ENCODE peak calls at places on chromosome 13, in five cellular contexts. W is AG10803; T is ovary; M is BE2C; G is CD4-positive, alpha-beta T cell. C is an unnamed sample.

GRCh38 chr13:111114362-111115050 is 604 bp upstream of the ARHGEF7 start:
- DNase-seq in W (peak), T (peak), M (no peak), G (no peak), C (peak)

GRCh38 chr13:45847554-45848224 is 3.9 kb downstream of the SIAH3 start:
- DNase-seq in W (no peak), T (no peak), M (no peak), G (peak), C (no peak)

GRCh38 chr13:110716235-110716505 is 2.7 kb downstream of the ING1 start:
- DNase-seq in W (no peak), T (no peak), M (no peak), G (no peak), C (peak)

GRCh38 chr13:82963466-82963865 is 918.8 kb downstream of the SLITRK1 start:
- DNase-seq in W (no peak), T (no peak), M (no peak), G (no peak), C (peak)

GRCh38 chr13:39522329-39522728 is 80.7 kb downstream of the LHFPL6 start:
- DNase-seq in W (no peak), T (no peak), M (no peak), G (no peak), C (no peak)

GRCh38 chr13:33204130-33204927 is 81.2 kb downstream of the STARD13 start:
- DNase-seq in W (peak), T (peak), M (peak), G (no peak), C (peak)

GRCh38 chr13:98592353-98592740 is 15.4 kb upstream of the STK24 start:
- DNase-seq in W (no peak), T (no peak), M (no peak), G (no peak), C (no peak)

GRCh38 chr13:37369618-37370017 is 228.9 kb downstream of the POSTN start:
- DNase-seq in W (no peak), T (no peak), M (no peak), G (no peak), C (peak)

GRCh38 chr13:29472317-29472961 is 123.0 kb downstream of the SLC7A1 start:
- DNase-seq in W (peak), T (no peak), M (peak), G (peak), C (peak)

GRCh38 chr13:86760620-86761019 is 910.6 kb upstream of the SLITRK5 start:
- DNase-seq in W (no peak), T (no peak), M (no peak), G (no peak), C (no peak)

GRCh38 chr13:87123987-87124784 is 547.0 kb upstream of the SLITRK5 start:
- DNase-seq in W (peak), T (no peak), M (no peak), G (no peak), C (peak)

GRCh38 chr13:48155850-48156249 is 60.9 kb upstream of the MED4 start:
- DNase-seq in W (peak), T (no peak), M (no peak), G (no peak), C (peak)

GRCh38 chr13:110546389-110546788 is 15.1 kb downstream of the RAB20 start:
- DNase-seq in W (no peak), T (no peak), M (no peak), G (no peak), C (no peak)

GRCh38 chr13:33260168-33261098 is 25.1 kb downstream of the STARD13 start:
- DNase-seq in W (no peak), T (no peak), M (no peak), G (no peak), C (peak)

GRCh38 chr13:61880576-61881283 is 465.1 kb upstream of the PCDH20 start:
- DNase-seq in W (no peak), T (no peak), M (peak), G (no peak), C (peak)

GRCh38 chr13:72208112-72208645 is 341.2 kb upstream of the DACH1 start:
- DNase-seq in W (no peak), T (no peak), M (peak), G (no peak), C (no peak)

GRCh38 chr13:38582133-38582532 is 104.7 kb upstream of the FREM2 start:
- DNase-seq in W (peak), T (no peak), M (peak), G (no peak), C (peak)

GRCh38 chr13:114130131-114130707 is 2.2 kb downstream of the RASA3 start:
- DNase-seq in W (no peak), T (no peak), M (no peak), G (no peak), C (no peak)

GRCh38 chr13:72960541-72960940 is 98.3 kb upstream of the KLF5 start:
- DNase-seq in W (no peak), T (no peak), M (no peak), G (no peak), C (no peak)

GRCh38 chr13:76641056-76641455 is 245.1 kb downstream of the KCTD12 start:
- DNase-seq in W (peak), T (no peak), M (no peak), G (no peak), C (peak)

GRCh38 chr13:83452292-83452950 is 429.9 kb downstream of the SLITRK1 start:
- DNase-seq in W (no peak), T (no peak), M (peak), G (no peak), C (no peak)

GRCh38 chr13:51971520-51972426 is 39.5 kb downstream of the ATP7B start:
- DNase-seq in W (no peak), T (no peak), M (no peak), G (no peak), C (no peak)

GRCh38 chr13:96991072-96991471 is 3.2 kb downstream of the OXGR1 start:
- DNase-seq in W (no peak), T (no peak), M (no peak), G (no peak), C (no peak)

GRCh38 chr13:99053636-99054233 is 75.9 kb upstream of the DOCK9 start:
- DNase-seq in W (no peak), T (no peak), M (no peak), G (no peak), C (no peak)

GRCh38 chr13:41137951-41138350 is 5.3 kb upstream of the KBTBD6 start:
- DNase-seq in W (peak), T (no peak), M (no peak), G (no peak), C (peak)

GRCh38 chr13:44230071-44230470 is 143.6 kb upstream of the SERP2 start:
- DNase-seq in W (no peak), T (no peak), M (no peak), G (no peak), C (no peak)

GRCh38 chr13:112144616-112145220 is 77.8 kb downstream of the SOX1 start:
- DNase-seq in W (no peak), T (no peak), M (no peak), G (no peak), C (no peak)

GRCh38 chr13:97364827-97365226 is 69.1 kb upstream of the RAP2A start:
- DNase-seq in W (no peak), T (no peak), M (no peak), G (no peak), C (no peak)

GRCh38 chr13:100423375-100423774 is 165.2 kb downstream of the GGACT start:
- DNase-seq in W (peak), T (no peak), M (no peak), G (no peak), C (peak)

GRCh38 chr13:59461411-59461810 is 702.3 kb downstream of the DIAPH3 start:
- DNase-seq in W (no peak), T (no peak), M (no peak), G (no peak), C (no peak)

GRCh38 chr13:87893982-87894527 is 222.9 kb downstream of the SLITRK5 start:
- DNase-seq in W (no peak), T (no peak), M (no peak), G (no peak), C (no peak)

GRCh38 chr13:65855276-65855675 is 1374.9 kb downstream of the PCDH9 start:
- DNase-seq in W (no peak), T (no peak), M (no peak), G (no peak), C (peak)

GRCh38 chr13:29861694-29862110 is 11.3 kb upstream of the UBL3 start:
- DNase-seq in W (peak), T (no peak), M (no peak), G (no peak), C (peak)

GRCh38 chr13:51764184-51765141 is 39.5 kb downstream of the DHRS12 start:
- DNase-seq in W (peak), T (no peak), M (peak), G (peak), C (peak)

GRCh38 chr13:54337526-54337925 is 1308.9 kb downstream of the OLFM4 start:
- DNase-seq in W (no peak), T (no peak), M (no peak), G (no peak), C (no peak)

GRCh38 chr13:74904547-74904946 is 577.4 kb downstream of the TBC1D4 start:
- DNase-seq in W (no peak), T (no peak), M (no peak), G (no peak), C (no peak)

GRCh38 chr13:65260938-65261880 is 1968.9 kb downstream of the PCDH9 start:
- DNase-seq in W (no peak), T (no peak), M (no peak), G (no peak), C (no peak)

GRCh38 chr13:62997038-62997619 is 1581.5 kb upstream of the PCDH20 start:
- DNase-seq in W (no peak), T (no peak), M (no peak), G (no peak), C (no peak)

GRCh38 chr13:101916108-101916757 is 463.8 kb downstream of the ITGBL1 start:
- DNase-seq in W (no peak), T (no peak), M (peak), G (no peak), C (peak)
- TF ChIP-seq CTCF in W (peak), T (no peak), M (peak), G (no peak), C (peak)

GRCh38 chr13:78602561-78603239 is 652 bp downstream of the POU4F1 start:
- DNase-seq in W (no peak), T (no peak), M (no peak), G (no peak), C (no peak)

GRCh38 chr13:78607409-78608253 is 4.3 kb upstream of the POU4F1 start:
- DNase-seq in W (no peak), T (no peak), M (no peak), G (no peak), C (no peak)

GRCh38 chr13:78603240-78603947 is at the start of gene POU4F1:
- DNase-seq in W (no peak), T (no peak), M (peak), G (peak), C (peak)

GRCh38 chr13:78606471-78607408 is 3.4 kb upstream of the POU4F1 start:
- DNase-seq in W (no peak), T (no peak), M (no peak), G (no peak), C (no peak)

DNA sequence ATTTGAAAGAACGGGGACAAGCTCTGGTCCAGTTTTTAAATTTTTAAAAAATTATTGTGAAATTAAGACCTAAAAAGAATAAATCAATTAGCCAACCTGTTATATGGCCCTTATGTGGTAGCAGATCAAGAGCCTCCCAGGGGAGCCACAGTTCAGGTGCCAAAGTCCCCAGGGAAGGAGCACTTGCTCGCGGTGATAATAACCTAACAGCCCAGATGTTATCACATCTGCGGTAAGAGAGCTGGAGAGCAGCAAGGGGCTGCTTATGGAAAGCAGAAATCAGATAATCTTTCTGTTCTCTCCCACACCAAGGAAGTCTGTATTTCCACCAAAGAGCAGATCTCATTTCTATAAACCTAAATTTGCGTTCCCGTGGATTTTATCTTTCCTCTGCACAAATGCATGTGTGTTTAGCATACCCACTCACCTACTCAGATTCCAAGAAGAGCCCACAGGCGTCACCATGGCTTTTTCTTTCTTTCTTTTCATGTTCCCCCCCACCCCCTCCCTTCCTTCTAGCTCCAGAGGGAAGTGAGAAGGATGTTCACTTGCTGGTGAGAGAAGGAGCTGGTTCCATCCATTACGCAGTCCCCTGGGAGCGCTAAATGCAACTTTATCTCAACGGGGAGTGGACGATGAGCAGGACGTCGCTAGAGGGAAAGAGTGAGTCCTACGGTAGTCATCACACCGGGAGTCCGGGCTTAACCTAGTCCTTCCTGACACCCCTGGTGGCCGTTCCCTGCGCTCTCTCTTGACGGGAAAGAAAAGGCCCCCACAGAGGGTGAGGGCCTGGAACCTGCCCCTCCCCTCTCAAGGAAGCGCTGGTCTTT is 1.6 kb upstream of the POU4F1 start:
- DNase-seq in W (no peak), T (no peak), M (peak), G (no peak), C (peak)
- TF ChIP-seq CTCF in W (no peak), T (no peak), M (peak), G (no peak), C (no peak)

DNA sequence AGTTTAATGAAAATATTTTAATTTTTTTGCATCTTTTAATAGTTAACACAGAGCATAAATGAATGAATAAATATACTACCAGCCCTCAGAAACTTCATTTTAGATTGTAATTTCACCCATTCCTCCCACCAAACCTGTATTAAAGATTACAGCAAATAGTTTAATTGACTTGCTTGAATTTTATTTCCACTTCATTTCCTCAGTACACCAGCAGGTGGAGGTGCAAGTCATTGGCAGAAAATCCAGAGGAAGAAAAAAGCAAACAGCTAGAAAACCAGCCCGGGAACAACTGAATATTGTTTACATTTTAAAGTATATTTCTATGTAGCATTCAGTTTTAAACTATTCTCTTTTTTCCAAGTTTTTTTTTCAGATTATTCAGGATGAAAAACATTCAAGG is 177.8 kb downstream of the OLFM4 start:
- DNase-seq in W (no peak), T (no peak), M (no peak), G (no peak), C (peak)
- TF ChIP-seq CTCF in W (peak), T (no peak), M (peak), G (no peak), C (peak)

DNA sequence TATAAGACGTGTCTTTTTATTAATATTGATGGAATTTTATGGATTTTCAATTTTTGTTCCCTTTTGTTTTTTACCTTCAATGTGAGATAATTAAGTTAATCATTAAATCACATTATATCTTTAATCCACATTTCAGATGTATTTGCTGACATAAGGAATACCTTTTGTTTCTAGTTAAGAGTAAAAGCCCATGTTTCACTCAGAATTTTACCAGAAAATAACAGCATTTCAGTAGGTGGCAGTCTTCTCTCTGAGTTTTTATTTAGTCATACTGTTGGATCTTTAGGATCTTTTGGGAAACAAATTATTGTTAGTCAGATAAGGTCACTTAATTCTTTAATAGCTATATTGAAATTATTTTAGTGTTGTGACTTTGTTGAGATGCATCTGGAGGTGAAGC is 67.9 kb downstream of the NDFIP2 start:
- DNase-seq in W (peak), T (no peak), M (no peak), G (no peak), C (peak)
- TF ChIP-seq CTCF in W (peak), T (no peak), M (peak), G (no peak), C (peak)

C was measured in fibroblast of mammary gland.